ENCODE peak calls at places on chromosomes 11 and 22, in four cellular contexts. R, Q, V and B are unnamed samples.

GRCh38 chr11:114201219-114201618 is 95.0 kb upstream of the NNMT start:
- DNase-seq in R (no peak), Q (no peak), V (no peak), B (no peak)

GRCh38 chr22:25448435-25449051 is 115.9 kb upstream of the GRK3 start:
- DNase-seq in Q (peak; percentile 5), V (no peak), R (no peak), B (peak; percentile 33)

GRCh38 chr22:17890892-17891291 is 116.6 kb upstream of the BID start:
- DNase-seq in V (no peak), R (no peak), Q (no peak), B (no peak)

GRCh38 chr11:131036544-131036943 is 120.3 kb upstream of the SNX19 start:
- DNase-seq in R (no peak), V (no peak), Q (no peak), B (no peak)

GRCh38 chr11:15993360-15993759 is 363.0 kb downstream of the SOX6 start:
- DNase-seq in V (no peak), Q (no peak), R (no peak), B (no peak)

GRCh38 chr11:45048870-45049825 is 97.3 kb upstream of the PRDM11 start:
- DNase-seq in V (no peak), Q (no peak), R (no peak), B (no peak)

GRCh38 chr22:49666146-49666809 is 161.4 kb downstream of the BRD1 start:
- DNase-seq in Q (no peak), R (no peak), V (no peak), B (no peak)

GRCh38 chr11:33674035-33674814 is 26.4 kb downstream of the C11orf91 start:
- DNase-seq in V (no peak), R (no peak), Q (no peak), B (no peak)

GRCh38 chr11:115644846-115645245 is 140.6 kb upstream of the CADM1 start:
- DNase-seq in V (no peak), R (no peak), Q (no peak), B (no peak)

GRCh38 chr11:34644669-34645406 is 23.9 kb downstream of the EHF start:
- DNase-seq in V (no peak), R (no peak), Q (no peak), B (no peak)

GRCh38 chr22:45323695-45324094 is 14.0 kb downstream of the FAM118A start:
- DNase-seq in Q (no peak), R (no peak), V (no peak), B (no peak)

GRCh38 chr11:34890089-34890488 is 26.1 kb downstream of the APIP start:
- DNase-seq in R (no peak), V (no peak), Q (peak; percentile 6), B (no peak)

GRCh38 chr22:30857103-30857502 is 111.5 kb downstream of the MORC2 start:
- DNase-seq in R (no peak), V (no peak), Q (no peak), B (no peak)

GRCh38 chr22:41840216-41840615 is 7.3 kb downstream of the SREBF2 start:
- DNase-seq in V (no peak), R (no peak), Q (no peak), B (no peak)

GRCh38 chr22:41833369-41834004 is 582 bp downstream of the SREBF2 start:
- DNase-seq in V (peak; percentile 17), R (peak; percentile 48), Q (peak; percentile 49), B (peak; percentile 39)

GRCh38 chr22:41838842-41839618 is 6.1 kb downstream of the SREBF2 start:
- DNase-seq in V (no peak), R (no peak), Q (no peak), B (no peak)

GRCh38 chr22:41834005-41834975 is 1.4 kb downstream of the SREBF2 start:
- DNase-seq in R (no peak), Q (no peak), V (no peak), B (no peak)

DNA sequence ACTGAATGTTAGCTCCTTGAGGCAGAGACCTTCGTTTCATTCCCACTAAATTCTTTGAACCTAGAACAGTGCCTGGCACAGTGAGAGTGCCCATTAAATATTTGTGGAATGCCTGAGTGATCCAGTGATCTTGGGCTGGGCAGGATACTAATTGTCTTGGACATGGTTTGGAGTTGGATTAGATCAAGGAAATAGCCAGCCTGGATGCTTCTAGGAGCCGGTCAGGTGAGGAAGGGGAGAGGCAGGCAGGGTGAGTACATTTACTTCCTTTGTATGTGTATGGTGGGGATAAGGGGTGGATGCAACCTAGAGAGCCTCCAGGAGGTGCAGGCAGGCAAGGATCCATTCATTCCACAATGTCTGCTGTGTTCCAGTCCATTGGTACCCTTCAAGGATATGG is 3.6 kb downstream of the SREBF2 start:
- DNase-seq in V (no peak), R (no peak), Q (no peak), B (no peak)
- H3K4me1 ChIP-seq in V (peaks cover 13% of the 10 kb centered on the region), R (peaks cover 15% of the 10 kb centered on the region), Q (peaks cover 6% of the 10 kb centered on the region), B (no peaks in the 10 kb centered on the region)

GRCh38 chr22:47816121-47816915 is 1053.9 kb downstream of the TBC1D22A start:
- DNase-seq in Q (no peak), V (no peak), R (no peak), B (no peak)
- H3K9me3 ChIP-seq in Q (no peaks in the 10 kb centered on the region), V (no peaks in the 10 kb centered on the region), R (no peaks in the 10 kb centered on the region), B (no peaks in the 10 kb centered on the region)

GRCh38 chr11:64619811-64620285 is 28.8 kb downstream of the SLC22A12 start:
- DNase-seq in R (no peak), V (no peak), Q (peak; percentile 5), B (no peak)
- H3K27ac ChIP-seq in R (no peak overlapping the region), V (no peak overlapping the region), Q (no peak overlapping the region), B (no peak overlapping the region)

DNA sequence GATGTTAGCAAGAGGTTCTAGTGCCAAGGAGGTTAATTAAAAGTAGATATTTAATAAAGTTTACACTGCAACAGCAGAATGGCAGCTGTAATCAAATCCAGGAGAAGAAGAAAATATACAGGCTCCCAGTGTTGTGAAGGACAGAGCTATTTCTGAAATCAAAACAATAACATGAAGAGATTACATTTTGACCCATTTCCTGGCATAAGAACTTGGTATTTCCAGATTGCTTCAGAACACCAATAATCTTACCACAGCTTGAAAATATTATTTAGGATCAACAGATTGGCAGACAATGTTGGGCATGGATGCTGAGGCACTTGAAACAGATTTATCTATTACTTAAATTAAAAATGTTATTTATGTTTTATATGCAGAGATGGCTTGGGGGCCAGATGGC is 692.5 kb downstream of the KCNA4 start:
- DNase-seq in R (no peak), Q (no peak), V (no peak), B (no peak)
- H3K4me1 ChIP-seq in R (no peaks in the 10 kb centered on the region), Q (no peaks in the 10 kb centered on the region), V (no peaks in the 10 kb centered on the region), B (no peaks in the 10 kb centered on the region)

DNA sequence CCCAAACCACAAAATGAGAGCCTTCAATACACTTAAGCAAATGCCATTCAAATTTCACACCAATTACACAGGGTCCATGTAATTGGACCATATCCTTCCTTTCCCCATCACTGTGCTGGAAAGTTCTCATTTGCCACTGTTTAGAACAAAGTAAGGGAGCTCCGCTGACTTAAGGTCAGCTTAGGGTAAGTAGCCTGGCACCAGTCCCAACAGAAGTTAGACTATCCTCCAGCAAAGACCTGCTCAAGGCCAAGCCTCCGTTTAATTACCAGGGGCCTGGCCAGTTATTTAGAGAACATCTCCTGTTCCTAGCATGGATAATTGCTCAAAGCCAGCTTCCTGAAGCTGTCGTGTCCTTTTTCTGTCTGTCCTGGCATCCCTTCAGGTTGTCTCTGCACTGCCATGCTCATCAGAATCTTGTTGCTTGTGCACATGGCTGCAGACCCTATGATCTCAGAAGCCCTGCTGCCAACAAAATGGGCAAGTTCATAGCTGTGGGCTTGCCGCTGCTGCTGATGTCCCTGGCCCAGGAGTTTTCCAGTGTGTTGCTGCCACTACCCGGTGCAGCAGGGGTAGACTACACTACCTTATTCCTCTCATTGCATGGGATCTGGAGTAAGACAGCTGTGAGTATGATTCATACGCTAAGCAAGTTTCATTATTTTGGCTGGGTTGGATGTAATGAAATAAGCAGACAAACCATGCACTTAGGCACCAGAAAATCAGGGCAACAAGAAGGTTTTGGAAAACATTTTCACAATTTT is 8.0 kb downstream of the OR8A1 start:
- DNase-seq in V (no peak), R (no peak), Q (no peak), B (no peak)
- H3K9me3 ChIP-seq in V (no peaks in the 10 kb centered on the region), R (no peaks in the 10 kb centered on the region), Q (no peaks in the 10 kb centered on the region), B (no peaks in the 10 kb centered on the region)

GRCh38 chr11:64383580-64383979 is 24.6 kb downstream of the RPS6KA4 start:
- DNase-seq in R (no peak), Q (no peak), V (no peak), B (no peak)

GRCh38 chr11:64384981-64385952 is 26.3 kb downstream of the RPS6KA4 start:
- DNase-seq in V (no peak), R (no peak), Q (no peak), B (no peak)

GRCh38 chr11:64384039-64384737 is 25.2 kb downstream of the RPS6KA4 start:
- DNase-seq in Q (peak; percentile 22), R (no peak), V (no peak), B (no peak)

GRCh38 chr11:64387916-64388315 is 29.0 kb downstream of the RPS6KA4 start:
- DNase-seq in V (no peak), R (no peak), Q (no peak), B (no peak)

GRCh38 chr11:64385953-64386704 is 27.2 kb downstream of the RPS6KA4 start:
- DNase-seq in R (no peak), V (no peak), Q (no peak), B (no peak)
- H3K27ac ChIP-seq in R (no peak overlapping the region), V (no peak overlapping the region), Q (no peak overlapping the region), B (no peak overlapping the region)

GRCh38 chr22:36365020-36365411 is 22.8 kb downstream of the MYH9 start:
- DNase-seq in V (peak; percentile 89), R (peak; percentile 84), Q (peak; percentile 84), B (peak; percentile 83)
- H3K4me1 ChIP-seq in V (peaks cover 99% of the 10 kb centered on the region), R (peaks cover 98% of the 10 kb centered on the region), Q (peaks cover 39% of the 10 kb centered on the region), B (peaks cover 98% of the 10 kb centered on the region)

GRCh38 chr11:133829566-133829965 is 15.7 kb downstream of the SPATA19 start:
- DNase-seq in V (no peak), Q (no peak), R (peak; percentile 4), B (no peak)
- H3K9me3 ChIP-seq in V (no peaks in the 10 kb centered on the region), Q (no peaks in the 10 kb centered on the region), R (no peaks in the 10 kb centered on the region), B (no peaks in the 10 kb centered on the region)

DNA sequence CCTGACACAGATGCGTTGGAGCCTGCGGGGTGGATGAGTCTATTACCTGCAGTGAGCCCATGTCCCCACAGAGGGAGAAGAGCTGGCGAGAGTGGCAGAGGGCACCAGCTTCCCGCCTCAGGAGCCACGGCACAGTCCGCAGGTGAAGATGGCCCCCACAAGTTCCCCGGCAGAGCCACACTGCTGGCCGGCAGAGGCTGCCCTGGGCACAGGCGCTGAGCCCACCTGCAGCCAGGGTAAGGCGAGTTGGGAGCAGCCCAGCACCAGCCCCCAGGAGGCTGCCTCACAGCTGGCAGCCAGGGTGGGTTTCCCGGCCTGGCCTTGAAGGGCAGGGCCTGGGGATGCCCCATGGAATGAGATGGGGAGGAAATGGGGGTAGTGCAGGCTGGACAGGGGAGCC is 5.2 kb upstream of the SUSD2 start:
- DNase-seq in V (no peak), R (no peak), Q (no peak), B (no peak)
- H3K27ac ChIP-seq in V (no peak overlapping the region), R (no peak overlapping the region), Q (no peak overlapping the region), B (no peak overlapping the region)

GRCh38 chr22:32818446-32819115 is 17.1 kb downstream of the TIMP3 start:
- DNase-seq in Q (no peak), V (no peak), R (no peak), B (no peak)

GRCh38 chr22:32822188-32822877 is 20.8 kb downstream of the TIMP3 start:
- DNase-seq in Q (no peak), V (no peak), R (no peak), B (no peak)

GRCh38 chr22:32823024-32823730 is 21.7 kb downstream of the TIMP3 start:
- DNase-seq in R (no peak), V (no peak), Q (peak; percentile 49), B (no peak)

GRCh38 chr22:32819120-32819519 is 17.6 kb downstream of the TIMP3 start:
- DNase-seq in V (no peak), R (no peak), Q (no peak), B (no peak)

GRCh38 chr22:32820131-32820882 is 18.8 kb downstream of the TIMP3 start:
- DNase-seq in Q (no peak), V (no peak), R (no peak), B (no peak)
- H3K4me1 ChIP-seq in Q (no peaks in the 10 kb centered on the region), V (no peaks in the 10 kb centered on the region), R (no peaks in the 10 kb centered on the region), B (no peaks in the 10 kb centered on the region)